ENCODE peak calls at places on chromosome 4, in ten cellular contexts. J, Y, O, M, T, C, L, W, E and K are unnamed samples.

GRCh38 chr4:89204624-89205023 is 93.3 kb downstream of the TIGD2 start:
- DNase-seq in J (no peak), Y (peak), O (peak), M (peak), T (no peak), C (no peak), L (peak), W (no peak), E (no peak), K (no peak)

GRCh38 chr4:176377705-176378302 is 58.0 kb downstream of the SPCS3 start:
- DNase-seq in J (peak), Y (peak), O (peak), M (peak), T (no peak), C (no peak), L (peak), W (peak), E (no peak), K (peak)

GRCh38 chr4:77728420-77728819 is 90.7 kb downstream of the CNOT6L start:
- DNase-seq in J (no peak), Y (no peak), O (no peak), M (no peak), T (no peak), C (no peak), L (no peak), W (no peak), E (no peak), K (no peak)

GRCh38 chr4:67087897-67088296 is 457.4 kb downstream of the CENPC start:
- DNase-seq in J (peak), Y (peak), O (no peak), M (no peak), T (peak), C (peak), L (peak), W (no peak), E (no peak), K (peak)

GRCh38 chr4:103019319-103020124 is at the start of gene SLC9B1:
- DNase-seq in J (peak), Y (peak), O (peak), M (peak), T (peak), C (peak), L (peak), W (peak), E (peak), K (peak)

GRCh38 chr4:73451404-73451803 is 15.4 kb downstream of the AFP start:
- DNase-seq in J (no peak), Y (peak), O (peak), M (peak), T (no peak), C (no peak), L (no peak), W (peak), E (no peak), K (no peak)

GRCh38 chr4:36041340-36041739 is 203.0 kb downstream of the ARAP2 start:
- DNase-seq in J (no peak), Y (no peak), O (no peak), M (no peak), T (no peak), C (no peak), L (no peak), W (no peak), E (no peak), K (no peak)

GRCh38 chr4:1216869-1217294 is 32.0 kb downstream of the CTBP1 start:
- DNase-seq in J (no peak), Y (no peak), O (no peak), M (no peak), T (no peak), C (peak), L (no peak), W (no peak), E (no peak), K (peak)

GRCh38 chr4:54909964-54910363 is 215.4 kb downstream of the KDR start:
- DNase-seq in J (no peak), Y (no peak), O (no peak), M (no peak), T (no peak), C (no peak), L (no peak), W (no peak), E (no peak), K (peak)

GRCh38 chr4:151035321-151035720 is 20.2 kb upstream of the LRBA start:
- DNase-seq in J (no peak), Y (no peak), O (no peak), M (no peak), T (peak), C (no peak), L (peak), W (no peak), E (no peak), K (no peak)

GRCh38 chr4:156169011-156169410 is 215.3 kb upstream of the CTSO start:
- DNase-seq in J (peak), Y (peak), O (peak), M (peak), T (peak), C (no peak), L (peak), W (peak), E (no peak), K (peak)

GRCh38 chr4:51963871-51964513 is 56.2 kb downstream of the LRRC66 start:
- DNase-seq in J (no peak), Y (no peak), O (no peak), M (no peak), T (no peak), C (no peak), L (no peak), W (no peak), E (no peak), K (no peak)

GRCh38 chr4:131304686-131305085 is 1844.4 kb upstream of the PCDH10 start:
- DNase-seq in J (peak), Y (no peak), O (no peak), M (peak), T (no peak), C (no peak), L (peak), W (no peak), E (no peak), K (no peak)

DNA sequence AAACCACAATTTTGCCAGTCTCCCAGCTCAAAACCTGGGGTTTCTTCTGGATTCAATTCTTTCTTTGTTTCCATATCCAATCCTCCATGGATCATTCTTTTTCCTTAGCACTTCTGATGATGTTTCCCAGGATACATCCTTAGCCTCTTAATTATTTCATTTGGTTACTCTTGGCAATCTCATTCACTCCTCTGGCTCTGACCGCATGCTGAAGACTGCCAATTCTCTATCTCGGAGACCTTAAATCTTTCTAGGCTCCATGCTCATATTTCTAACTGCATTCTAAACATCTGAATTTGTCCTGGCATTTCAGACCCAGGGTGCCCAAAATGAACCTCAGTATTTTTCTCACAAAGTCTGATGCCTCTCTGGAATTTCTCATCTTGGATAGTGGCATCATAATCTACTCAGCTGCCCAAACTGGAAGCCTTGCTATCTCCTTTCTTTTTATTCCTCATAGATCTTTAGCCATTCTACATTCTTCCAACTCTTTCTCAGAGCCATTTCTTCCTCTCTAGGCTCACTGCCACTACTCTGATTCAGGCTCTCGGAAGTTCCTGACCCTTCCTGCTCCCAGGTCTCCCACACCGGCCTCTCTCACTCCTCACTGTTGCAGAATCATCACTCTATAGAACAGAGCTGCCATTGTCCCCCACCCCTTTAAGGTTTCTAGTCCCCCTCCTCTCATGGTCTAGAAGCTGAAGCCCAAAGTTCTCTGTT is 290.2 kb downstream of the CAMK2D start:
- DNase-seq in J (no peak), Y (peak), O (peak), M (peak), T (no peak), C (no peak), L (no peak), W (peak), E (no peak), K (no peak)
- H3K27ac ChIP-seq in J (no peak), Y (peak), O (peak), M (peak), T (no peak), C (no peak), L (no peak), W (no peak), E (no peak), K (no peak)

DNA sequence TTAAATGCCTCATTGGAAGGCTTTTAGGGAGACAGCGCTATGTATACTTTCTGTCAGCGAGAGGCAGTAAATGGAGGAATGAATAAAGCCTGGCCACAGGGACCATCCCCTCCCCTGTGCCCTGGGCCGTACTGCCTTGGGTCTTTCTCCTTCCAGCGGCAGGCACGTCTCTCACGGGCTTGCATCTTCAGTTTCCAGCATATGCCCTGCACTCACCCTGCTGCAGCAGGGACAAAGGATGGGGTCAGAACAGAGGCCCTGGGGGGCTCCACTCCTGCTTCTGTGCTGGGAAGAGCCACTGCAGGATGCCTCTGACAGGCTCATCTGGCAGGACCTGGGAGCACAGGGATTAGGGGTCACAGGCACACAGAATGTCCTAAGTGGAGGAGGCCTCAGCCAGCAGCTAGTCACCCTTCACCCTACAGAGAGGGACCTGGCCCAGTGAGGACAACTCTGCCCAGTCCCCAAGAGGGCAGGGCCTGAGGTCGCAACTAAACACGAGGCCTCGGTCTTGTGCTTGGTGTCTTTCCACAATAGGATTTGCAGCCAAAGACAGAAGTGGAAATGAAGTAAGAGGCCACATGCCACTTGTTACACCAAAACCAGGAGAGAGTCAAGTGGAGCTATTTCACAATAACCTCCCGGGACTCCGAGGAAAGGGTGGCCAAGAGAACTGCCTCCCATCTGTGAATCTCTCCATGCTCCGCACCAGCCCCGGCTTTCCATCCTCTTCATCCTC is 150.8 kb downstream of the AFAP1 start:
- DNase-seq in J (no peak), Y (peak), O (no peak), M (no peak), T (no peak), C (no peak), L (no peak), W (no peak), E (no peak), K (no peak)
- H3K9ac ChIP-seq in J (no peak), Y (no peak), O (no peak), M (no peak), T (no peak), C (no peak), L (no peak), W (no peak), E (no peak), K (no peak)

DNA sequence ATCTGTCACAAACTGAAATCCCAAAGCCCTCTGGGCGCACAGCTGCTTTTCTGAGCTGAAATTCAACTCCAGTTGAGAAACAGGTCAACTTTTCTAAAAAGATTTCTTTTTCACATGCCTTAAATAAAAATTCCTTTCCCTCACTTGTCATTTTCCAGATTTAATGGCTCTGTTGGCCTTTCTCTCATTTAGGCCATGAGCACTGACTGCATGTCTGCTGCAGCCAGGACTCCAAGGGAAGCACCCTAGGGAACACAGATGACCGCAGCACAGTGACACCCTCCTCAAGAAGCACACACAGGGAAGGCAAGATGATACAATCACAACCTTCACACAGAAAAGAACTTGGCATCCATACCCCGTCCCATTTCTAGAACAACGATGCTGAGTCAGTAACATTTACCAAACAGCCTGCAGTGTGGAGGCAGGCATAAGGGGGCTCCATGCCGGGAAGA is 34.2 kb downstream of the AFAP1 start:
- DNase-seq in J (no peak), Y (peak), O (peak), M (peak), T (no peak), C (no peak), L (no peak), W (no peak), E (no peak), K (no peak)
- H3K4me3 ChIP-seq in J (no peak), Y (peak), O (no peak), M (no peak), T (no peak), C (no peak), L (no peak), W (no peak), E (no peak), K (no peak)

DNA sequence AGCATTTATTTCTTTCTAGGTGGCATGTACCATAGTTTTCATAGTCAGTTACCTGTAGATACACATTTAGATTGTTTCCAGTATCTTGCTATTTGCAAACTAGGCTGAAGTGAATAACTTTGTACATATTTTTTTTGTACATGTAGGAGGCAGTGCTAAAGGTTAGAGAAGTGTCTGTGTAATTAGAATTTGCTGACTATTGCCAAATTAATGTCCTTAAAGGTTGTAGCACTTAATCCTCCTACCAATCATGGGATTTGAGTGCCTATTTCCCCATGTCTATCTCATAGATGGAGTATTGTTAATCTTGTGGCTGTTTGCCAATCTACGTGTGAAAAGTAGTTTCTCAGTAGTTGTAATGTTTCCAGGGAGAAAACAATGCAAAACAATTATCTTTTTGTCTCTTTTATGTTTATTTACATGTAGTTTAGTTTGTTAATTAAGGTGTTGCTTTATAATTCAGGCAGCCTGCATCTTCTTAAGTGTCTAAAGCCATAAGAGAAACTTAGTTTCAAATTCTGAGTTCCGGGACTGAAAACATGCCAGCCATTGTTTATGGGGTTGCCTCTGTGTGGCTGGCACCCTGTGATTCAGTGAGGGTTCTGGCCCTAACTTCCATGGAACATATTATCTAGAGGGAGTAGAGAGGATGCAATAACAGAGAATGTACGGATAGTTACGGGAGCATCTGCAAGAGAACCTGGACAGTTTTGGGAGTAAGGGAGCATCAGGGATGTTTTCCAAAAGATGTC is 142.4 kb downstream of the KLHL8 start:
- DNase-seq in J (peak), Y (peak), O (no peak), M (no peak), T (no peak), C (no peak), L (no peak), W (no peak), E (no peak), K (no peak)
- H3K27ac ChIP-seq in J (peak), Y (peak), O (no peak), M (no peak), T (no peak), C (no peak), L (no peak), W (no peak), E (no peak), K (no peak)

GRCh38 chr4:26334366-26334765 is 13.6 kb downstream of the RBPJ start:
- DNase-seq in J (no peak), Y (no peak), O (no peak), M (no peak), T (no peak), C (no peak), L (no peak), W (no peak), E (no peak), K (no peak)

GRCh38 chr4:26326791-26327190 is 6.0 kb downstream of the RBPJ start:
- DNase-seq in J (peak), Y (peak), O (peak), M (peak), T (no peak), C (no peak), L (peak), W (peak), E (no peak), K (no peak)

GRCh38 chr4:26330946-26331345 is 10.1 kb downstream of the RBPJ start:
- DNase-seq in J (no peak), Y (no peak), O (no peak), M (peak), T (peak), C (no peak), L (no peak), W (no peak), E (no peak), K (no peak)

GRCh38 chr4:26331380-26331945 is 10.6 kb downstream of the RBPJ start:
- DNase-seq in J (no peak), Y (no peak), O (no peak), M (no peak), T (no peak), C (no peak), L (no peak), W (no peak), E (no peak), K (no peak)

GRCh38 chr4:26330186-26330787 is 9.5 kb downstream of the RBPJ start:
- DNase-seq in J (peak), Y (peak), O (peak), M (peak), T (peak), C (no peak), L (peak), W (peak), E (no peak), K (peak)
- H3K9ac ChIP-seq in J (no peak), Y (no peak), O (peak), M (no peak), T (no peak), C (no peak), L (no peak), W (no peak), E (no peak), K (no peak)

GRCh38 chr4:11428161-11428700 is 463 bp downstream of the HS3ST1 start:
- DNase-seq in J (no peak), Y (no peak), O (no peak), M (no peak), T (no peak), C (no peak), L (no peak), W (no peak), E (peak), K (no peak)

GRCh38 chr4:11428701-11429571 is at the start of gene HS3ST1:
- DNase-seq in J (peak), Y (peak), O (peak), M (peak), T (no peak), C (no peak), L (peak), W (peak), E (peak), K (no peak)

GRCh38 chr4:11426716-11427115 is 2.0 kb downstream of the HS3ST1 start:
- DNase-seq in J (peak), Y (no peak), O (no peak), M (peak), T (no peak), C (no peak), L (no peak), W (no peak), E (no peak), K (no peak)

GRCh38 chr4:11426003-11426402 is 2.7 kb downstream of the HS3ST1 start:
- DNase-seq in J (no peak), Y (no peak), O (no peak), M (no peak), T (no peak), C (no peak), L (no peak), W (no peak), E (no peak), K (no peak)

GRCh38 chr4:11427201-11427996 is 1.3 kb downstream of the HS3ST1 start:
- DNase-seq in J (peak), Y (no peak), O (no peak), M (peak), T (no peak), C (no peak), L (no peak), W (no peak), E (peak), K (no peak)
- H3K4me3 ChIP-seq in J (peak), Y (no peak), O (peak), M (no peak), T (no peak), C (no peak), L (peak), W (no peak), E (peak), K (no peak)

GRCh38 chr4:168265327-168265726 is 53.2 kb downstream of the DDX60 start:
- DNase-seq in J (no peak), Y (no peak), O (no peak), M (peak), T (no peak), C (no peak), L (no peak), W (no peak), E (no peak), K (no peak)
- H3K27ac ChIP-seq in J (no peak), Y (no peak), O (no peak), M (no peak), T (no peak), C (no peak), L (no peak), W (no peak), E (no peak), K (no peak)

GRCh38 chr4:152189451-152190179 is 346.3 kb downstream of the FBXW7 start:
- DNase-seq in J (no peak), Y (no peak), O (no peak), M (no peak), T (no peak), C (peak), L (no peak), W (no peak), E (no peak), K (no peak)
- H3K9ac ChIP-seq in J (no peak), Y (no peak), O (no peak), M (no peak), T (no peak), C (peak), L (no peak), W (no peak), E (no peak), K (no peak)